ENCODE peak calls at places on chromosomes 11 and 22, in ten cellular contexts. N is HCT116, U is chondrocyte, A is tibial artery, H is A549, F is astrocyte, P is right atrium auricular region, O is ascending aorta, J is HFFc6, X is nephron progenitor cell. D is an unnamed sample.
A peak's percentile ranks its signal among the peaks of the same experiment; 100 is the strongest.

GRCh38 chr11:47327025-47327424 is 25.5 kb downstream of the MYBPC3 start:
- DNase-seq in F (no peak), H (no peak), O (no peak), J (no peak), N (no peak), X (no peak), P (no peak), U (no peak), A (no peak), D (no peak)

GRCh38 chr11:109229682-109230081 is 192.3 kb upstream of the C11orf87 start:
- DNase-seq in A (no peak), U (no peak), X (no peak), O (no peak), N (no peak), F (peak; percentile 41), P (no peak), J (peak; percentile 32), H (no peak), D (no peak)

GRCh38 chr22:27318516-27318915 is 483.0 kb downstream of the MN1 start:
- DNase-seq in P (no peak), F (peak; percentile 91), H (no peak), O (no peak), J (peak; percentile 70), N (no peak), U (no peak), X (no peak), A (no peak), D (peak; percentile 20)

GRCh38 chr11:114049050-114049449 is 10.5 kb upstream of the ZBTB16 start:
- DNase-seq in U (no peak), A (no peak), X (no peak), N (no peak), O (no peak), J (no peak), H (no peak), P (no peak), F (no peak), D (no peak)

GRCh38 chr22:44274918-44275665 is 37.7 kb downstream of the SHISAL1 start:
- DNase-seq in P (no peak), A (no peak), X (no peak), F (no peak), H (no peak), O (no peak), U (peak; percentile 55), J (no peak), N (no peak), D (no peak)

GRCh38 chr11:79427126-79427525 is 13.7 kb downstream of the TENM4 start:
- DNase-seq in P (no peak), H (no peak), U (no peak), O (no peak), F (no peak), J (no peak), N (no peak), A (no peak), X (no peak), D (no peak)

GRCh38 chr11:77046060-77046501 is 11.9 kb downstream of the B3GNT6 start:
- DNase-seq in J (no peak), F (no peak), P (no peak), A (no peak), H (peak; percentile 57), U (no peak), X (peak; percentile 80), O (no peak), N (peak; percentile 37), D (no peak)

GRCh38 chr11:76782526-76783293 is 446 bp upstream of the TSKU start:
- DNase-seq in P (peak; percentile 91), X (peak; percentile 94), J (peak; percentile 87), O (peak; percentile 93), U (peak; percentile 98), H (peak; percentile 95), N (peak; percentile 79), F (peak; percentile 95), A (peak; percentile 94), D (peak; percentile 88)

GRCh38 chr11:130945945-130946344 is 29.7 kb upstream of the SNX19 start:
- DNase-seq in N (no peak), H (no peak), U (no peak), J (peak; percentile 41), F (peak; percentile 94), O (no peak), P (no peak), A (peak; percentile 66), X (no peak), D (peak; percentile 84)

GRCh38 chr11:112724194-112724790 is 236.9 kb upstream of the NCAM1 start:
- DNase-seq in A (no peak), H (no peak), X (no peak), O (no peak), N (no peak), F (no peak), P (peak; percentile 52), J (no peak), U (no peak), D (no peak)
- TF ChIP-seq CTCF in A (no peak), H (no peak), X (no peak), O (no peak), N (no peak), F (no peak), P (no peak), J (no peak), U (no peak), D (no peak)

GRCh38 chr22:43092085-43092484 is 2.9 kb upstream of the TTLL1 start:
- DNase-seq in O (no peak), A (no peak), H (no peak), N (no peak), F (no peak), P (no peak), J (no peak), U (no peak), X (no peak), D (no peak)

GRCh38 chr22:43094085-43094484 is 4.9 kb upstream of the TTLL1 start:
- DNase-seq in P (peak; percentile 79), N (no peak), U (no peak), O (no peak), F (no peak), A (no peak), X (no peak), J (peak; percentile 56), H (peak; percentile 60), D (peak; percentile 88)

GRCh38 chr22:43088979-43089717 is at the start of gene TTLL1:
- DNase-seq in P (peak; percentile 85), U (no peak), A (peak; percentile 87), H (peak; percentile 86), J (peak; percentile 79), F (peak; percentile 66), X (peak; percentile 89), O (peak; percentile 91), N (peak; percentile 76), D (peak; percentile 94)

GRCh38 chr22:43088616-43088978 is 594 bp downstream of the TTLL1 start:
- DNase-seq in X (no peak), N (no peak), O (no peak), H (no peak), F (no peak), A (no peak), P (no peak), U (no peak), J (no peak), D (no peak)

DNA sequence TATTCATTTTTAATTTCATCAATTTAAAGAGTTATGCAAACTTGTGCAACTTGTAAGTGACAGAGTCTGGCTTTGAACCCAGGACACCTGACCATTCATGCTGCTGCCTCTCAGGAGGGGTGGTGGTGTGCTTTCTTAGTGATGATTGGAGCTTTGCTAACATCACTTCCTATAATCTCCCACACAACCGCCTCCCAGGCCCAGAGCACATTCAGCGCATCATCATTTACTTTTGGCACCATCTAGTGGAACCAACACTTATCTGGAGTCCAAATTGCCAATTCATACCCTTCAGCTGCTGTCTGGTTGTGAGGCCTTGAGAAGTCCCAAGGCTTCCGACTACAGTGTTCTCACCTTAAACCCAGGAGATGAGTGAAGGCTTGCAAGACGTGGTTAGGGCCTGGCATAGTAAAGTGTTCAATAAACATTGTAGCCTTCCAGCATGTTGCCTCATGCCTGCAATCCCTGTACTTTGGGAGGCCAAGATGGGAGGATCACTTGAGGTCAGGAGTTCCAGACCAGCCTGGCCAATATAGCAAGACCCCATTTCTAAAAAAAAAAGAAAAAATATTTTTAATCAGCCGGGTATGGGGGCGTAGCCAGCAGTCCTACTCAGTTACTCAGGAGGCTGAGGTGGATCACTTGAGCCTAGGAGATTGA is 1.1 kb upstream of the TTLL1 start:
- DNase-seq in O (peak; percentile 76), J (peak; percentile 78), H (peak; percentile 93), F (peak; percentile 83), A (no peak), N (peak; percentile 90), U (no peak), X (no peak), P (peak; percentile 72), D (peak; percentile 52)
- TF ChIP-seq CTCF in O (peak; percentile 31), J (peak; percentile 72), H (peak; percentile 71), F (peak; percentile 43), A (peak; percentile 20), N (peak; percentile 59), U (peak; percentile 82), X (no peak), P (peak; percentile 56), D (no peak)

GRCh38 chr22:19115628-19116027 is 6.6 kb downstream of the DGCR2 start:
- DNase-seq in X (no peak), O (no peak), F (no peak), H (no peak), A (peak; percentile 41), U (no peak), J (no peak), N (no peak), P (no peak), D (no peak)
- TF ChIP-seq CTCF in X (no peak), O (no peak), F (no peak), H (no peak), A (no peak), U (no peak), J (peak; percentile 57), N (peak; percentile 29), P (no peak), D (no peak)

GRCh38 chr11:33899383-33900037 is 7.6 kb upstream of the LMO2 start:
- DNase-seq in J (peak; percentile 57), N (peak; percentile 43), U (no peak), O (peak; percentile 91), F (peak; percentile 85), X (no peak), H (peak; percentile 31), A (peak; percentile 89), P (peak; percentile 94), D (peak; percentile 82)
- TF ChIP-seq CTCF in J (no peak), N (no peak), U (no peak), O (no peak), F (no peak), X (no peak), H (no peak), A (no peak), P (no peak), D (no peak)